ENCODE peak calls at places on chromosomes 7 and 10, in seven cellular contexts. W is aorta; A is IMR-90; Q is endodermal cell; P is endothelial cell of umbilical vein; M is HCT116; Y is CD8-positive, alpha-beta memory T cell. K is an unnamed sample. For H3K9me3, the result is how much of the 10 kb centered on the place peaks cover.

GRCh38 chr10:99461230-99461629 is 30.8 kb upstream of the GOT1 start:
- DNase-seq in W (no peak), A (peak), Q (no peak), P (peak), M (no peak), Y (no peak), K (no peak)

GRCh38 chr7:20064974-20065862 is 152.0 kb downstream of the MACC1 start:
- DNase-seq in W (no peak), A (peak), Q (no peak), P (no peak), M (peak), Y (no peak), K (no peak)

GRCh38 chr7:140326116-140326928 is 72.0 kb downstream of the SLC37A3 start:
- DNase-seq in W (peak), A (peak), Q (peak), P (peak), M (no peak), Y (peak), K (peak)

GRCh38 chr10:113131611-113132330 is 181.7 kb downstream of the TCF7L2 start:
- DNase-seq in W (no peak), A (peak), Q (no peak), P (peak), M (no peak), Y (no peak), K (no peak)

GRCh38 chr10:47095848-47096612 is 184.8 kb downstream of the PTPN20 start:
- DNase-seq in W (no peak), A (no peak), Q (peak), P (no peak), M (no peak), Y (no peak), K (no peak)

GRCh38 chr10:118045842-118046490 is 775 bp downstream of the RAB11FIP2 start:
- DNase-seq in W (peak), A (peak), Q (no peak), P (peak), M (peak), Y (peak), K (peak)

GRCh38 chr7:99679032-99679399 is 780 bp downstream of the CYP3A5 start:
- DNase-seq in W (no peak), A (peak), Q (peak), P (no peak), M (peak), Y (no peak), K (peak)

GRCh38 chr10:103660364-103661197 is 167.1 kb downstream of the NEURL1 start:
- DNase-seq in W (peak), A (peak), Q (no peak), P (peak), M (no peak), Y (no peak), K (no peak)

GRCh38 chr7:75039166-75039565 is 34.4 kb downstream of the RCC1L start:
- DNase-seq in W (no peak), A (peak), Q (no peak), P (peak), M (no peak), Y (no peak), K (no peak)

GRCh38 chr10:12579954-12580858 is 230.9 kb downstream of the CAMK1D start:
- DNase-seq in W (no peak), A (no peak), Q (no peak), P (no peak), M (no peak), Y (no peak), K (no peak)

GRCh38 chr10:6141296-6142151 is 52.7 kb downstream of the RBM17 start:
- DNase-seq in W (peak), A (peak), Q (no peak), P (no peak), M (no peak), Y (no peak), K (no peak)

DNA sequence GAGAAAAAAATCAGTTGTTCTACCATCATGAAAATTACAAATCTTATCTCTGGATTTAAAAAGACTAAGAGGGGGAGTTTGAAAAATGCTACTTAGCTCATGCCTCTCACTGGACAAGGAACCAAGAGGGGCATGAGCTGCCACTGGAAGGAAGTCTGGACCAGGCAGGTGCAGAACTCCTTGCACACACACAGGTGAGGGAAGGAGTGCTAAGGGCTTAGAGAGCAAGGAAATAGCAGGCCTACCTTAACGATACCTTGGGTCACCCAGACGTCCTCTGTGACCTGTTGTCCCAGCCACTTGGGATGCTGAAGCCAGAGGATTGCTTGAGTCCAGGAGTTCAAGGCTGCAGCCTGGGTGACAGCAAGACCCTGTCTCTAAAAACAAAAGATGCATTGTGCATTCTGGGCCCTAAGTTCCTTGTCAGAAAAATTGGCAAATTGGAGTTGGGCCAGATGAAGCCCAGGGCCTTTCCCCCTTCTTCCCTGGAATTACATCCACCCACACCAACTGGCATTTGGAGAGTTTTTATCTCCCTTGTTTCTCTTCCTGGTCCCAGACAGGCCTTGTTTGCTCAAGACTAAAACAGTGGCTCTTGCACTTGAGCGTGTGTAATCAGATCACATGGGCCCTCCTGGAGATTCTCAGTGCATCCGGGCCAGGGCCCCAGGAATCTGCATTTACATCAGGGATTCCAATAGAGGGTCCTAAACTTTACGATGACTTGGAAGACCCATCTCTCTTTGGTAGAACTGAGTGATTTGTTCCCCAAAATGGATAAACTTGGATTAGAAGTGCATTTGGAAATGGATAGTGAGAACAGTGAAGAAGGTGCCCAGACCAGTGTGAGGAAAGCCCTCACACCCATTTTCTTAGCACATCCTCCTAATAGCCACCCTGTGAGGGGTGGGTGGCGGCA is 3.0 kb downstream of the DDIT4 start:
- DNase-seq in W (no peak), A (peak), Q (no peak), P (no peak), M (peak), Y (no peak), K (peak)
- H3K27ac ChIP-seq in W (no peak), A (peak), Q (no peak), P (no peak), M (peak), Y (peak), K (peak)

GRCh38 chr10:108443636-108444035 is 1279.1 kb upstream of the SORCS1 start:
- DNase-seq in W (no peak), A (no peak), Q (no peak), P (no peak), M (no peak), Y (no peak), K (no peak)

GRCh38 chr10:108450280-108450679 is 1285.8 kb upstream of the SORCS1 start:
- DNase-seq in W (no peak), A (no peak), Q (no peak), P (no peak), M (no peak), Y (no peak), K (no peak)

GRCh38 chr10:108445746-108446145 is 1281.2 kb upstream of the SORCS1 start:
- DNase-seq in W (no peak), A (no peak), Q (no peak), P (no peak), M (no peak), Y (no peak), K (no peak)
- H3K9me3 ChIP-seq in W (under half), A (under half), Q (under half), P (under half), M (under half), Y (under half), K (under half)

GRCh38 chr10:43219848-43220247 is 47.0 kb downstream of the RASGEF1A start:
- DNase-seq in W (peak), A (no peak), Q (peak), P (no peak), M (no peak), Y (no peak), K (no peak)
- H3K27ac ChIP-seq in W (no peak), A (no peak), Q (no peak), P (no peak), M (no peak), Y (no peak), K (no peak)

DNA sequence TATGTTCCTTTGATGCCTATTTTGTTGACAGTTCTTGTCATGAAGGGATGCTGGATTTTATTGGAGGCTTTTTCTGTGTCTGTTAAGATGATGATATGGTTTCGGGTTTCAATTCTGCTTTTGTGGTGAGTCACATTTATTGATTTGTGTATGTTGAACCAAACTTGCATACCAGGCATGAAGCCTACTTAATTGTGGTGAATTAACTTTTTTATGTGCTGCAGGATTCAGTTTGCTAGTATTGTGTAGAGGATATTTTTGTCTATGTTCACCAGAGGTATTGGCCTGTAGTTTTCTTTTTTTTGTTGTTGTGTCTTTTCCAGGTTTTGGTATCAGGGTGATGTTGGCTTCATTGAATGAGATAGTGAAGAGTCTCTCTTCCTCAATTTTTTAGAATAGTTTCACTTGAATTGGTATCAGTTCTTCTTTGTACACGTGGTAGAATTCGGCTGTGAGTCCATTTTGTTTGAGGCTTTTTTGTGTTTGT is 345.9 kb downstream of the KIF20B start:
- DNase-seq in W (no peak), A (no peak), Q (no peak), P (no peak), M (peak), Y (no peak), K (no peak)
- H3K9me3 ChIP-seq in W (under half), A (under half), Q (under half), P (under half), M (under half), Y (under half), K (under half)

GRCh38 chr10:66828957-66829356 is 96.9 kb upstream of the LRRTM3 start:
- DNase-seq in W (no peak), A (peak), Q (no peak), P (no peak), M (no peak), Y (no peak), K (peak)

GRCh38 chr10:66822801-66823200 is 103.0 kb upstream of the LRRTM3 start:
- DNase-seq in W (no peak), A (no peak), Q (peak), P (no peak), M (no peak), Y (no peak), K (no peak)

GRCh38 chr10:66827353-66827752 is 98.5 kb upstream of the LRRTM3 start:
- DNase-seq in W (no peak), A (peak), Q (no peak), P (no peak), M (peak), Y (no peak), K (no peak)

GRCh38 chr10:66819691-66820090 is 106.1 kb upstream of the LRRTM3 start:
- DNase-seq in W (no peak), A (no peak), Q (no peak), P (no peak), M (no peak), Y (no peak), K (no peak)

DNA sequence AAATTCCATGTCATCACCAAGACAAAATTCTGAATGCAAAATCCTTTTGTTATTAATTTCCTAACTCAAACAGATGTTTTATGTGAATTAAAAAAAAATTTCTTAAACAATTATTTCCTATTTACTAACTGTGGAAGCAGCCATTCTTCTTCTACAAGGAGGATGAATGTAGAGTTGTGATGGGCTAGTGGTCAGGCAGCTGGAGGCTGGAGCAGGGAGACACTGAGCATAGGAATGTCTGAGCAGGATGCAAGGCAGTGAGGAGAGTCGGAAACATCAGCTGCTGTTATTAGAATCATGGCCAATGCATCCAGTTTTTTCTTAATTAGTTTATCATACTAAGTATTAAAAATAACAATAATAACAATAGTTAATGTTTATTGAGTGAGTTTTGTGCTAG is 102.5 kb upstream of the LRRTM3 start:
- DNase-seq in W (no peak), A (no peak), Q (no peak), P (no peak), M (no peak), Y (no peak), K (no peak)
- H3K27ac ChIP-seq in W (no peak), A (no peak), Q (no peak), P (no peak), M (no peak), Y (no peak), K (no peak)

GRCh38 chr7:63105978-63106377 is 892.7 kb upstream of the ZNF722 start:
- DNase-seq in W (no peak), A (no peak), Q (no peak), P (no peak), M (no peak), Y (no peak), K (no peak)
- H3K9me3 ChIP-seq in W (under half), A (under half), Q (half or more), P (under half), M (under half), Y (under half), K (under half)

GRCh38 chr10:124732931-124733536 is 11.1 kb downstream of the FAM53B start:
- DNase-seq in W (peak), A (peak), Q (peak), P (no peak), M (no peak), Y (no peak), K (no peak)
- H3K27ac ChIP-seq in W (peak), A (no peak), Q (no peak), P (no peak), M (no peak), Y (peak), K (peak)

K was measured in small intestine.